ENCODE peak calls at places on chromosome 18, in nine cellular contexts. One of them, this sample, is unnamed.

GRCh38 chr18:60249388-60249787 is 123.2 kb downstream of the MC4R start:
- DNase-seq in lower leg skin: no peak
- DNase-seq in A549: no peak
- DNase-seq in uterus: no peak
- DNase-seq in lower lobe of right lung: no peak
- DNase-seq in GM12864: no peak
- DNase-seq in Peyer's patch: no peak
- DNase-seq in activated CD8-positive, alpha-beta T cell treated with anti-CD3 and anti-CD28 coated beads for 36 hours: no peak
- DNase-seq in B cell: no peak
- DNase-seq in this sample: no peak

GRCh38 chr18:61950371-61950770 is 57.6 kb upstream of the RNF152 start:
- DNase-seq in lower leg skin: no peak
- DNase-seq in A549: no peak
- DNase-seq in uterus: no peak
- DNase-seq in lower lobe of right lung: no peak
- DNase-seq in GM12864: no peak
- DNase-seq in Peyer's patch: no peak
- DNase-seq in activated CD8-positive, alpha-beta T cell treated with anti-CD3 and anti-CD28 coated beads for 36 hours: no peak
- DNase-seq in B cell: no peak
- DNase-seq in this sample: no peak

GRCh38 chr18:80229342-80229741 is 18.0 kb downstream of the PARD6G start:
- DNase-seq in lower leg skin: peak
- DNase-seq in A549: no peak
- DNase-seq in uterus: peak
- DNase-seq in lower lobe of right lung: no peak
- DNase-seq in GM12864: no peak
- DNase-seq in Peyer's patch: no peak
- DNase-seq in activated CD8-positive, alpha-beta T cell treated with anti-CD3 and anti-CD28 coated beads for 36 hours: no peak
- DNase-seq in B cell: no peak
- DNase-seq in this sample: no peak

GRCh38 chr18:11504962-11505361 is 104.4 kb upstream of the SLC35G4 start:
- DNase-seq in lower leg skin: no peak
- DNase-seq in A549: no peak
- DNase-seq in uterus: no peak
- DNase-seq in lower lobe of right lung: no peak
- DNase-seq in GM12864: no peak
- DNase-seq in Peyer's patch: no peak
- DNase-seq in activated CD8-positive, alpha-beta T cell treated with anti-CD3 and anti-CD28 coated beads for 36 hours: no peak
- DNase-seq in B cell: no peak
- DNase-seq in this sample: no peak

GRCh38 chr18:8468911-8469310 is 140.3 kb upstream of the RAB12 start:
- DNase-seq in lower leg skin: no peak
- DNase-seq in A549: no peak
- DNase-seq in uterus: no peak
- DNase-seq in lower lobe of right lung: no peak
- DNase-seq in GM12864: no peak
- DNase-seq in Peyer's patch: no peak
- DNase-seq in activated CD8-positive, alpha-beta T cell treated with anti-CD3 and anti-CD28 coated beads for 36 hours: no peak
- DNase-seq in B cell: no peak
- DNase-seq in this sample: no peak

GRCh38 chr18:74950479-74950878 is 258.5 kb downstream of the PTGR3 start:
- DNase-seq in lower leg skin: no peak
- DNase-seq in A549: no peak
- DNase-seq in uterus: no peak
- DNase-seq in lower lobe of right lung: no peak
- DNase-seq in GM12864: no peak
- DNase-seq in Peyer's patch: no peak
- DNase-seq in activated CD8-positive, alpha-beta T cell treated with anti-CD3 and anti-CD28 coated beads for 36 hours: no peak
- DNase-seq in B cell: no peak
- DNase-seq in this sample: no peak

GRCh38 chr18:6055711-6056110 is 160.4 kb upstream of the TMEM200C start:
- DNase-seq in lower leg skin: no peak
- DNase-seq in A549: peak
- DNase-seq in uterus: no peak
- DNase-seq in lower lobe of right lung: no peak
- DNase-seq in GM12864: no peak
- DNase-seq in Peyer's patch: no peak
- DNase-seq in activated CD8-positive, alpha-beta T cell treated with anti-CD3 and anti-CD28 coated beads for 36 hours: no peak
- DNase-seq in B cell: no peak
- DNase-seq in this sample: no peak

GRCh38 chr18:11163668-11164067 is 14.3 kb upstream of the PIEZO2 start:
- DNase-seq in lower leg skin: no peak
- DNase-seq in A549: peak
- DNase-seq in uterus: no peak
- DNase-seq in lower lobe of right lung: peak
- DNase-seq in GM12864: no peak
- DNase-seq in Peyer's patch: no peak
- DNase-seq in activated CD8-positive, alpha-beta T cell treated with anti-CD3 and anti-CD28 coated beads for 36 hours: peak
- DNase-seq in B cell: no peak
- DNase-seq in this sample: no peak

GRCh38 chr18:24502621-24503020 is 42.2 kb downstream of the HRH4 start:
- DNase-seq in lower leg skin: no peak
- DNase-seq in A549: no peak
- DNase-seq in uterus: no peak
- DNase-seq in lower lobe of right lung: no peak
- DNase-seq in GM12864: no peak
- DNase-seq in Peyer's patch: no peak
- DNase-seq in activated CD8-positive, alpha-beta T cell treated with anti-CD3 and anti-CD28 coated beads for 36 hours: no peak
- DNase-seq in B cell: no peak
- DNase-seq in this sample: no peak

GRCh38 chr18:27894746-27895145 is 282.2 kb downstream of the CDH2 start:
- DNase-seq in lower leg skin: no peak
- DNase-seq in A549: no peak
- DNase-seq in uterus: no peak
- DNase-seq in lower lobe of right lung: no peak
- DNase-seq in GM12864: no peak
- DNase-seq in Peyer's patch: no peak
- DNase-seq in activated CD8-positive, alpha-beta T cell treated with anti-CD3 and anti-CD28 coated beads for 36 hours: no peak
- DNase-seq in B cell: no peak
- DNase-seq in this sample: no peak

GRCh38 chr18:47204908-47205522 is 28.9 kb upstream of the IER3IP1 start:
- DNase-seq in lower leg skin: no peak
- DNase-seq in A549: peak
- DNase-seq in uterus: no peak
- DNase-seq in lower lobe of right lung: no peak
- DNase-seq in GM12864: no peak
- DNase-seq in Peyer's patch: peak
- DNase-seq in activated CD8-positive, alpha-beta T cell treated with anti-CD3 and anti-CD28 coated beads for 36 hours: peak
- DNase-seq in B cell: peak
- DNase-seq in this sample: peak

GRCh38 chr18:77086656-77087390 is 45.8 kb downstream of the MBP start:
- DNase-seq in lower leg skin: peak
- DNase-seq in A549: no peak
- DNase-seq in uterus: no peak
- DNase-seq in lower lobe of right lung: no peak
- DNase-seq in GM12864: no peak
- DNase-seq in Peyer's patch: no peak
- DNase-seq in activated CD8-positive, alpha-beta T cell treated with anti-CD3 and anti-CD28 coated beads for 36 hours: no peak
- DNase-seq in B cell: no peak
- DNase-seq in this sample: no peak

GRCh38 chr18:46401486-46402115 is 255.4 kb downstream of the LOXHD1 start:
- DNase-seq in lower leg skin: no peak
- DNase-seq in A549: no peak
- DNase-seq in uterus: no peak
- DNase-seq in lower lobe of right lung: no peak
- DNase-seq in GM12864: no peak
- DNase-seq in Peyer's patch: no peak
- DNase-seq in activated CD8-positive, alpha-beta T cell treated with anti-CD3 and anti-CD28 coated beads for 36 hours: no peak
- DNase-seq in B cell: no peak
- DNase-seq in this sample: no peak

GRCh38 chr18:68735498-68736343 is 20.8 kb upstream of the TMX3 start:
- DNase-seq in lower leg skin: no peak
- DNase-seq in A549: peak
- DNase-seq in uterus: no peak
- DNase-seq in lower lobe of right lung: no peak
- DNase-seq in GM12864: peak
- DNase-seq in Peyer's patch: no peak
- DNase-seq in activated CD8-positive, alpha-beta T cell treated with anti-CD3 and anti-CD28 coated beads for 36 hours: peak
- DNase-seq in B cell: peak
- DNase-seq in this sample: peak

GRCh38 chr18:58047556-58047882 is 3.5 kb downstream of the NEDD4L start:
- DNase-seq in lower leg skin: no peak
- DNase-seq in A549: no peak
- DNase-seq in uterus: no peak
- DNase-seq in lower lobe of right lung: no peak
- DNase-seq in GM12864: no peak
- DNase-seq in Peyer's patch: no peak
- DNase-seq in activated CD8-positive, alpha-beta T cell treated with anti-CD3 and anti-CD28 coated beads for 36 hours: no peak
- DNase-seq in B cell: no peak
- DNase-seq in this sample: no peak

GRCh38 chr18:58046087-58046793 is 2.2 kb downstream of the NEDD4L start:
- DNase-seq in lower leg skin: no peak
- DNase-seq in A549: no peak
- DNase-seq in uterus: no peak
- DNase-seq in lower lobe of right lung: no peak
- DNase-seq in GM12864: no peak
- DNase-seq in Peyer's patch: no peak
- DNase-seq in activated CD8-positive, alpha-beta T cell treated with anti-CD3 and anti-CD28 coated beads for 36 hours: no peak
- DNase-seq in B cell: no peak
- DNase-seq in this sample: no peak

GRCh38 chr18:58048243-58048642 is 4.2 kb downstream of the NEDD4L start:
- DNase-seq in lower leg skin: no peak
- DNase-seq in A549: no peak
- DNase-seq in uterus: no peak
- DNase-seq in lower lobe of right lung: no peak
- DNase-seq in GM12864: no peak
- DNase-seq in Peyer's patch: no peak
- DNase-seq in activated CD8-positive, alpha-beta T cell treated with anti-CD3 and anti-CD28 coated beads for 36 hours: no peak
- DNase-seq in B cell: no peak
- DNase-seq in this sample: no peak

GRCh38 chr18:58045265-58046086 is 1.4 kb downstream of the NEDD4L start:
- DNase-seq in lower leg skin: peak
- DNase-seq in A549: no peak
- DNase-seq in uterus: peak
- DNase-seq in lower lobe of right lung: peak
- DNase-seq in GM12864: no peak
- DNase-seq in Peyer's patch: peak
- DNase-seq in activated CD8-positive, alpha-beta T cell treated with anti-CD3 and anti-CD28 coated beads for 36 hours: peak
- DNase-seq in B cell: peak
- DNase-seq in this sample: peak

DNA sequence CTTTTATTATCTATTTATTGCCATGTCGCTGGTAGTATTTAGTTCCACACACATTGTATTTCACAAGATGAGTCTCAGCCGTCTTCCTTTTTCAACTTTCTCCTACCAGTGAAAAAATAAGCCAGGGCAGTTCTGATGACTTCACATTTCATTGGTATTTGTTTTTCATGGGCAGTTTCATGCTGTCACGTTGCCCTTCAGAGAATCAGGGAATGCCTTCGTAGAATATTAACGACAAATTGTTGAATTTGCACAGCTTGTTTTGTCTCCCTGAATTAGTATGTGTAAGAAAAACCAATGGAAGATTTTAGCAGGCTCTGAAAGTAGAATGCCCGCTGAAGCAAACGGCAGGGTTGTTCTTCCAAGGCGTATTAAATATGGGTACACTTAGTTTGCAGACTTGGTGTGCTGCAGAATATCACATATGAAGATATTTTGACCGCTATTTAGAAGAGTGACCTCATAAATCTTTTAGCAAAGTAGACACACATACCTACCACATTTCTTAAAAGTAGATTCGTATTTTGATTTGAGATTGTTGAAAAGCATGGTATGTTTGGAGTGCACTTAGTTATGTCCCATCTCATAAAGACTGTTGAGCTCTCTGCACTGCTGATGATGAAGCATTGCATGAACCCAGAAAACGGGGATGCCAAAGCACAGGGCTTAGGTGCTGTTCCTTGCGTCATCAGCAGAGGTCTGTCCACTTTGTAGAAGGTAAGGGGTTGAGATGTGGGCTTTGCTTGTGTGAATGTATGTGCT is 2.9 kb downstream of the NEDD4L start:
- DNase-seq in lower leg skin: no peak
- DNase-seq in A549: no peak
- DNase-seq in uterus: no peak
- DNase-seq in lower lobe of right lung: no peak
- DNase-seq in GM12864: no peak
- DNase-seq in Peyer's patch: no peak
- DNase-seq in activated CD8-positive, alpha-beta T cell treated with anti-CD3 and anti-CD28 coated beads for 36 hours: no peak
- DNase-seq in B cell: no peak
- DNase-seq in this sample: no peak
- TF ChIP-seq CTCF in lower leg skin: no peak
- TF ChIP-seq CTCF in A549: no peak
- TF ChIP-seq CTCF in uterus: no peak
- TF ChIP-seq CTCF in lower lobe of right lung: no peak
- TF ChIP-seq CTCF in GM12864: no peak
- TF ChIP-seq CTCF in Peyer's patch: no peak
- TF ChIP-seq CTCF in activated CD8-positive, alpha-beta T cell treated with anti-CD3 and anti-CD28 coated beads for 36 hours: no peak
- TF ChIP-seq CTCF in B cell: no peak
- TF ChIP-seq CTCF in this sample: no peak

DNA sequence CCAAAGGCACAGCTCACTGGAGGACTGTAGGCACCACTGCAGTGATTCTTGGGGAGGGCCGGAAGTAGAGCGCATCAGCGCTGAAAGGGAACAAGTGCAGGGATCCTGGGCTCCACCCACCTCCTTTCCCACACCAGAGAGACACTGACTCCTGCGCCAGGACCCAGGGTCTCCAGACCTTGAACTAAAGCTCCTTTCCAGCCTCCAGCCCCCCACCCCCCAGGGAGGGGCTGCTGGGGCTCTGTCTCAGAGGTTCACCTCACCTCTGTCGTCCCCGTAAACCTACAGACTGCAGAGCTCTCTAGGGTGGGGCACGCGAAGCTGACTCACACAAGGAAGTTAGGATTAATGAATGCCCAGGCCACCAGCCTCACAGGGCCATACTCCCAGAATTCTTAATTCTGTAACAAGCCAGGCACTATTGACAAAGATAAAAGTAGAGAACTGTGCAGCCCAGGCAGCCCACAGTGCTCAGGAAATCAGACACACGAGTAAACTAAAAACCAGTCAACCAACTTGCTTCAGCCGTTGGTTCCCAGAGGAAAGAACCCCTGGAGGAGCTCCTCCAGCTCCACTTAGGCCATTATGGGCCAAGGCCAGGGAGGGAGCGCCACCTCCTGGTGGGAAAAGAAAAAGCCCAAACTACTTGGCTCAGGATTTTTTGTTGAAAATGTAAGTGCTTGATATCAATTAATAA is 45.1 kb upstream of the ACAA2 start:
- DNase-seq in lower leg skin: peak
- DNase-seq in A549: peak
- DNase-seq in uterus: peak
- DNase-seq in lower lobe of right lung: peak
- DNase-seq in GM12864: no peak
- DNase-seq in Peyer's patch: peak
- DNase-seq in activated CD8-positive, alpha-beta T cell treated with anti-CD3 and anti-CD28 coated beads for 36 hours: peak
- DNase-seq in B cell: peak
- DNase-seq in this sample: peak
- TF ChIP-seq CTCF in lower leg skin: no peak
- TF ChIP-seq CTCF in A549: peak
- TF ChIP-seq CTCF in uterus: peak
- TF ChIP-seq CTCF in lower lobe of right lung: peak
- TF ChIP-seq CTCF in GM12864: peak
- TF ChIP-seq CTCF in Peyer's patch: peak
- TF ChIP-seq CTCF in activated CD8-positive, alpha-beta T cell treated with anti-CD3 and anti-CD28 coated beads for 36 hours: peak
- TF ChIP-seq CTCF in B cell: peak
- TF ChIP-seq CTCF in this sample: peak

GRCh38 chr18:54775686-54776085 is 52.6 kb upstream of the RAB27B start:
- DNase-seq in lower leg skin: no peak
- DNase-seq in A549: peak
- DNase-seq in uterus: no peak
- DNase-seq in lower lobe of right lung: no peak
- DNase-seq in GM12864: no peak
- DNase-seq in Peyer's patch: no peak
- DNase-seq in activated CD8-positive, alpha-beta T cell treated with anti-CD3 and anti-CD28 coated beads for 36 hours: no peak
- DNase-seq in B cell: no peak
- DNase-seq in this sample: no peak
- TF ChIP-seq CTCF in lower leg skin: no peak
- TF ChIP-seq CTCF in A549: peak
- TF ChIP-seq CTCF in uterus: no peak
- TF ChIP-seq CTCF in lower lobe of right lung: no peak
- TF ChIP-seq CTCF in GM12864: no peak
- TF ChIP-seq CTCF in Peyer's patch: no peak
- TF ChIP-seq CTCF in activated CD8-positive, alpha-beta T cell treated with anti-CD3 and anti-CD28 coated beads for 36 hours: no peak
- TF ChIP-seq CTCF in B cell: no peak
- TF ChIP-seq CTCF in this sample: no peak

GRCh38 chr18:64966667-64967066 is 784.1 kb upstream of the CDH7 start:
- DNase-seq in lower leg skin: no peak
- DNase-seq in A549: no peak
- DNase-seq in uterus: no peak
- DNase-seq in lower lobe of right lung: no peak
- DNase-seq in GM12864: no peak
- DNase-seq in Peyer's patch: no peak
- DNase-seq in activated CD8-positive, alpha-beta T cell treated with anti-CD3 and anti-CD28 coated beads for 36 hours: no peak
- DNase-seq in B cell: peak
- DNase-seq in this sample: peak
- TF ChIP-seq CTCF in lower leg skin: no peak
- TF ChIP-seq CTCF in A549: no peak
- TF ChIP-seq CTCF in uterus: no peak
- TF ChIP-seq CTCF in lower lobe of right lung: no peak
- TF ChIP-seq CTCF in GM12864: no peak
- TF ChIP-seq CTCF in Peyer's patch: no peak
- TF ChIP-seq CTCF in activated CD8-positive, alpha-beta T cell treated with anti-CD3 and anti-CD28 coated beads for 36 hours: no peak
- TF ChIP-seq CTCF in B cell: no peak
- TF ChIP-seq CTCF in this sample: peak